ENCODE peak calls at places on chromosomes 1 and 21, in five cellular contexts. One of them, this sample, is unnamed.

GRCh38 chr1:37325010-37325409 is 149.4 kb upstream of the ZC3H12A start:
- DNase-seq in aorta: peak
- DNase-seq in brain microvascular endothelial cell: no peak
- DNase-seq in BJ: no peak
- DNase-seq in lower lobe of right lung: no peak
- DNase-seq in this sample: no peak

GRCh38 chr1:9257851-9258250 is 23.3 kb downstream of the H6PD start:
- DNase-seq in BJ: no peak
- DNase-seq in aorta: peak
- DNase-seq in lower lobe of right lung: peak
- DNase-seq in brain microvascular endothelial cell: no peak
- DNase-seq in this sample: no peak

GRCh38 chr1:203556047-203556851 is 62.3 kb downstream of the OPTC start:
- DNase-seq in BJ: peak
- DNase-seq in brain microvascular endothelial cell: no peak
- DNase-seq in aorta: peak
- DNase-seq in lower lobe of right lung: no peak
- DNase-seq in this sample: peak

GRCh38 chr1:5667513-5668325 is 324.5 kb downstream of the NPHP4 start:
- DNase-seq in lower lobe of right lung: no peak
- DNase-seq in aorta: peak
- DNase-seq in brain microvascular endothelial cell: no peak
- DNase-seq in BJ: no peak
- DNase-seq in this sample: peak

GRCh38 chr1:8816831-8817412 is 518 bp downstream of the RERE start:
- DNase-seq in lower lobe of right lung: peak
- DNase-seq in brain microvascular endothelial cell: no peak
- DNase-seq in BJ: no peak
- DNase-seq in aorta: peak
- DNase-seq in this sample: no peak

GRCh38 chr1:244341455-244342450 is 110.0 kb downstream of the ADSS2 start:
- DNase-seq in BJ: no peak
- DNase-seq in brain microvascular endothelial cell: no peak
- DNase-seq in lower lobe of right lung: no peak
- DNase-seq in aorta: no peak
- DNase-seq in this sample: no peak

GRCh38 chr1:50827546-50827945 is 132.5 kb downstream of the FAF1 start:
- DNase-seq in BJ: no peak
- DNase-seq in aorta: no peak
- DNase-seq in brain microvascular endothelial cell: no peak
- DNase-seq in lower lobe of right lung: no peak
- DNase-seq in this sample: no peak

GRCh38 chr1:59506952-59507351 is 210.1 kb downstream of the FGGY start:
- DNase-seq in BJ: peak
- DNase-seq in brain microvascular endothelial cell: no peak
- DNase-seq in aorta: no peak
- DNase-seq in lower lobe of right lung: peak
- DNase-seq in this sample: peak

GRCh38 chr21:41706678-41707077 is 60.2 kb downstream of the RIPK4 start:
- DNase-seq in BJ: no peak
- DNase-seq in aorta: no peak
- DNase-seq in brain microvascular endothelial cell: no peak
- DNase-seq in lower lobe of right lung: no peak
- DNase-seq in this sample: no peak

GRCh38 chr1:33455537-33456301 is 16.7 kb upstream of the ZSCAN20 start:
- DNase-seq in brain microvascular endothelial cell: peak
- DNase-seq in lower lobe of right lung: no peak
- DNase-seq in aorta: no peak
- DNase-seq in BJ: peak
- DNase-seq in this sample: peak

GRCh38 chr1:117093091-117093534 is 28.4 kb downstream of the TRIM45 start:
- DNase-seq in BJ: peak
- DNase-seq in brain microvascular endothelial cell: peak
- DNase-seq in lower lobe of right lung: no peak
- DNase-seq in aorta: peak
- DNase-seq in this sample: peak

GRCh38 chr1:18948048-18948912 is 8.2 kb downstream of the IFFO2 start:
- DNase-seq in BJ: no peak
- DNase-seq in brain microvascular endothelial cell: no peak
- DNase-seq in aorta: peak
- DNase-seq in lower lobe of right lung: peak
- DNase-seq in this sample: peak

GRCh38 chr1:227396539-227397355 is 78.5 kb upstream of the CDC42BPA start:
- DNase-seq in lower lobe of right lung: no peak
- DNase-seq in BJ: no peak
- DNase-seq in aorta: no peak
- DNase-seq in brain microvascular endothelial cell: no peak
- DNase-seq in this sample: peak

GRCh38 chr1:5705751-5706150 is 286.5 kb downstream of the NPHP4 start:
- DNase-seq in brain microvascular endothelial cell: no peak
- DNase-seq in lower lobe of right lung: peak
- DNase-seq in BJ: no peak
- DNase-seq in aorta: no peak
- DNase-seq in this sample: no peak

GRCh38 chr1:151547119-151547899 is 7.2 kb downstream of the TUFT1 start:
- DNase-seq in BJ: peak
- DNase-seq in brain microvascular endothelial cell: peak
- DNase-seq in aorta: peak
- DNase-seq in lower lobe of right lung: peak
- DNase-seq in this sample: peak

GRCh38 chr1:206558794-206559660 is 51.7 kb downstream of the RASSF5 start:
- DNase-seq in BJ: no peak
- DNase-seq in aorta: no peak
- DNase-seq in lower lobe of right lung: no peak
- DNase-seq in brain microvascular endothelial cell: no peak
- DNase-seq in this sample: no peak
- H3K4me3 ChIP-seq in BJ: no peak
- H3K4me3 ChIP-seq in aorta: no peak
- H3K4me3 ChIP-seq in lower lobe of right lung: peak
- H3K4me3 ChIP-seq in brain microvascular endothelial cell: no peak
- H3K4me3 ChIP-seq in this sample: no peak

GRCh38 chr1:165352109-165352441 is 4.4 kb downstream of the LMX1A start:
- DNase-seq in aorta: no peak
- DNase-seq in BJ: no peak
- DNase-seq in brain microvascular endothelial cell: no peak
- DNase-seq in lower lobe of right lung: no peak
- DNase-seq in this sample: no peak
- H3K4me3 ChIP-seq in aorta: no peak
- H3K4me3 ChIP-seq in BJ: no peak
- H3K4me3 ChIP-seq in brain microvascular endothelial cell: no peak
- H3K4me3 ChIP-seq in lower lobe of right lung: no peak
- H3K4me3 ChIP-seq in this sample: no peak

GRCh38 chr1:200041337-200042118 is 14.0 kb downstream of the NR5A2 start:
- DNase-seq in BJ: no peak
- DNase-seq in brain microvascular endothelial cell: no peak
- DNase-seq in aorta: no peak
- DNase-seq in lower lobe of right lung: no peak
- DNase-seq in this sample: no peak

GRCh38 chr1:200038987-200039848 is 11.7 kb downstream of the NR5A2 start:
- DNase-seq in lower lobe of right lung: no peak
- DNase-seq in BJ: no peak
- DNase-seq in brain microvascular endothelial cell: no peak
- DNase-seq in aorta: peak
- DNase-seq in this sample: peak

GRCh38 chr1:200040516-200041138 is 13.1 kb downstream of the NR5A2 start:
- DNase-seq in lower lobe of right lung: no peak
- DNase-seq in brain microvascular endothelial cell: no peak
- DNase-seq in BJ: no peak
- DNase-seq in aorta: no peak
- DNase-seq in this sample: no peak

GRCh38 chr1:200038645-200038986 is 11.1 kb downstream of the NR5A2 start:
- DNase-seq in brain microvascular endothelial cell: no peak
- DNase-seq in aorta: no peak
- DNase-seq in lower lobe of right lung: no peak
- DNase-seq in BJ: no peak
- DNase-seq in this sample: no peak

DNA sequence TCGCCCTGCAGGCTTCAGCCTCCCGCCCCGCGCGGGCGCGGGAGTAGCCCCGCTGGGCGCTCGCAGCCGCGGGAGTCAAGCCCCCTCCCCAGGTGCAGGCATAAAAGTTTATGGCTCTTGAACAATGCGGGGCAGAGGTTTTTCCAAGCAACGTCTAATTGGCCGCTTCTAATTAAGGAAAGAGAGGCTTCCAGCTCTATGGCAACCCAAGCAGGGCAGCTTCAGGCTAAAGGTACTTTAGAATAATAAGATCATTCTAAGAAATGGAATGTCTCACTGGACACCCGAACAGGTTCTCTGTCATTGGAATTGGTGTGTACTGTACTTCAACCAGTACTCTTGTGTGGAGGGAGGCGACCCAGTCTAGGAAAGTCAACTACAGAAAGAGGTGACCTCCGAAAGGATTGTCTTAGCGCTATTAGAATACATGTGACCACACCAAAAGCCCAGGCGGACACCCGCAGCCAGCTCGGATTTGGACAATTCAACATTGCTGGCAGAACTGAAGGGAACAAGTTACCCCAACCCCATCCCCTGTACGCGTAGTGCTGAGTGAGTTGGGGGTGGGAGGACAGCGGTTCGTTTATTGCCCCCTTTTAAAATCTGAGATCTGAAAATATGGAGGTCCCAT is 12.5 kb downstream of the NR5A2 start:
- DNase-seq in BJ: no peak
- DNase-seq in aorta: no peak
- DNase-seq in lower lobe of right lung: no peak
- DNase-seq in brain microvascular endothelial cell: no peak
- DNase-seq in this sample: no peak
- H3K4me3 ChIP-seq in BJ: peak
- H3K4me3 ChIP-seq in aorta: no peak
- H3K4me3 ChIP-seq in lower lobe of right lung: peak
- H3K4me3 ChIP-seq in brain microvascular endothelial cell: no peak
- H3K4me3 ChIP-seq in this sample: peak

DNA sequence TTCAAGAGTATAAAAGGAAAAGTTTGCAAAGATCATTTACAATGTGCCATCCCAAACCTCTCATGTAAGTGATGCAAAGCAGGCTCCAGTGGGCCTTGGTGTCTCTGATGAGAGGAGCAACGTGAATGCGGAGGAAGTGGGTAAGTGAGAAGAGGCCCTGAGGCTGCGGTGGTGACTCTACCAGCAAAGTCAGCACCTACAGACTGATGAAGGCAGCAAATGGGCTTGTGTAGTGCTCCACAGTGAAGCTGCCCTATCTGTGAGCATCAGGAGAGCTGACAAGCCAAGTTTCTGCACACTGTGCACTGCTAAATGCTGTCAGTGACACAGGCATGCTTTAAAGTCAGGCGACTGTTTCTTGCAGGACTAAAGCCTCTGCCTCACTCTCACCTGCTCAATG is 15.6 kb upstream of the RAP1A start:
- DNase-seq in BJ: no peak
- DNase-seq in lower lobe of right lung: no peak
- DNase-seq in brain microvascular endothelial cell: no peak
- DNase-seq in aorta: no peak
- DNase-seq in this sample: no peak
- H3K4me3 ChIP-seq in BJ: no peak
- H3K4me3 ChIP-seq in lower lobe of right lung: no peak
- H3K4me3 ChIP-seq in brain microvascular endothelial cell: no peak
- H3K4me3 ChIP-seq in aorta: no peak
- H3K4me3 ChIP-seq in this sample: no peak

DNA sequence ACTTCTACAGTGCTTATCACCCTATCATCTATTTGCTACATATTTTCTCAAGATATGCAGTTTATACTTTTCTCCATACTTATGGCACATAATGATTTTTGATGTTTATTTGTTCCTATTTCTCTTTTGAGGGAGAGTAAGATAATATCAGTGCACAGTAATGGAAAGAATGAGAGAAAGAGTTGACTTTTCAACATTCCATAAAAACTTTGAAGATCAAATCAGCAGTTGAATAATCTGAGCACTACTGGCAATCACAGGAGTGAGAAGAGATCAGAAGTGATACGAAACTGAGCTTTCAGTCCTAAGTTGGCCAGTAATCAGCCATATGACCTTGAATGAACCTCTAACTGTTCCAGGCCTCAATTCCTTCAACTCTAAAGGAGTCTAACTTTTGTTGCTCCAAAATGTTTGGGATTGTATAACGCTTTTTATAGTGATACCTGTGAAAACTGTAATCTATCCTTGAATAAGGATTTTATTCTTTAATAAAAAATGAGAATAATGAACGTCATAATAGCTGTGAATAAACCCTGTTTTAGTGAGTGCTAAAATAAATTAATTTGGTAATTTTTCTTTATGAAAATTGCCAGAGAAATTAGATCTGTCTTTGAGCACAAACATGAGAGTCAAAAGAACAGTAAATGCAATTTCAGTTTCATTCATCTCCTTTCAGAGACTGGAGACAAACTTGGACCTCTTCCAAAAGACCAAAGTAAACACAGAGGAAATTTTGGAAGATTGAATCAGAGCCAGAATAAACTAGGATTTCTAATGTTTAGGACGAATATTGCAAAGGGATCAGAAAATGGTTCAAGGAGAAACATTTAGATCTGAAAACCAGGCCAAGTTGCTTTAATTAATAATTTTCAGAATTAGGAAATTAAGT is 309.9 kb downstream of the ADGRL2 start:
- DNase-seq in lower lobe of right lung: no peak
- DNase-seq in BJ: no peak
- DNase-seq in aorta: no peak
- DNase-seq in brain microvascular endothelial cell: peak
- DNase-seq in this sample: no peak
- H3K4me3 ChIP-seq in lower lobe of right lung: no peak
- H3K4me3 ChIP-seq in BJ: no peak
- H3K4me3 ChIP-seq in aorta: no peak
- H3K4me3 ChIP-seq in brain microvascular endothelial cell: no peak
- H3K4me3 ChIP-seq in this sample: no peak

DNA sequence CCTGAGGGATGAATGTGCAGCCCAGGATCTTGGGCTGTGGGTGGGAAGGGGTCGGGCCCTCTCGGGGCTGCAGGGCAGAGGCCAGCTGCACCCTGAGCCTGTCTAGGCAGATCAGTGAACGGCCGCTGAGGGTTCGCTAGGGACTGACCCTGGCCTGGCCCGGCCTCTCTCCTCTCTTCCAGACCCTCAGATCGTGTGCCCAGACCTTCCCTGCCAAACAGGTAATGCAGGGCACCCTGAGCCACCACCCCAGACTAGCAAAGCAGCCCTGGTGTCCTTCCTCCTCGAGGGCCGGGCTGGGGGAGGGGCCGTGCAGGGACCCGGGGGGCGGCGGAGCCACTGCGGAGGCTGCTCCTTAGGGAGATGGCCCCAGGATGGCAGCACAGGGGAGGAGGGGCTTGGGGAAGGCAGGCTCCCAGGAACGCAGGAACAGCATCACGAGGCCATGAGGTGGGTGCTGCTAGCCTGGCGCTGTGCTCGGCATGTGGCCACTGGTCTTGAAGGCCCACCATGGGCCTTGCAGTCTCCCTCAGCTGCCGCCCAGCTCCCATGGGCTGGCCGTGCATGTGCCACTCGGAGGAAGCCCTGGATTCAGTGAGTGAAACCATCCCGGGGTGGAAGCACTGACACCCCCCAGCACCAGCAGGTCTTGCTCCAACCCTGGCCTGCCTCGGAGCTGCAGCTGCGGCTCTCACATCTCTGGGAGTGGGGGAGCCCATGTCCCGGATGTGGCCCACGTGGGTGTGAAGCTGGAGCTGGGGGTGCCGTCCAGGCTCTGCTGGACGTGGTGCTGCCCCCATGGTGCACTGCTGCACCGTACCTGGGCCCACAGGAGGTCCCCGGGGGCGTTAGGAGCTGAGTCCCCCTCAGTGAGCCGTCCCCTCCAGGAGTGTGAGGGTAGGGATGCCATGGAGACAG is 28.7 kb downstream of the COL6A2 start:
- DNase-seq in aorta: peak
- DNase-seq in brain microvascular endothelial cell: no peak
- DNase-seq in lower lobe of right lung: peak
- DNase-seq in BJ: no peak
- DNase-seq in this sample: peak
- H3K4me3 ChIP-seq in aorta: no peak
- H3K4me3 ChIP-seq in brain microvascular endothelial cell: no peak
- H3K4me3 ChIP-seq in lower lobe of right lung: no peak
- H3K4me3 ChIP-seq in BJ: no peak
- H3K4me3 ChIP-seq in this sample: no peak